ENCODE peak calls at places on chromosome 9, in eight cellular contexts. One of them, this sample, is unnamed.

GRCh38 chr9:125346351-125346750 is 84.7 kb downstream of the GAPVD1 start:
- ATAC-seq in left cardiac atrium: no peak
- ATAC-seq in activated CD8-positive, alpha-beta T cell treated with anti-CD3 and anti-CD28 coated beads, Interleukin-2, amount 10 ng/mL, durations not matched to agents 7 days and 5 days: no peak
- ATAC-seq in left ventricle myocardium superior: no peak
- ATAC-seq in HCT116: no peak
- ATAC-seq in right lobe of liver: no peak
- ATAC-seq in PC-3: no peak
- ATAC-seq in psoas muscle: no peak
- ATAC-seq in this sample: no peak

GRCh38 chr9:5839572-5839902 is 6.6 kb upstream of the ERMP1 start:
- ATAC-seq in left cardiac atrium: no peak
- ATAC-seq in activated CD8-positive, alpha-beta T cell treated with anti-CD3 and anti-CD28 coated beads, Interleukin-2, amount 10 ng/mL, durations not matched to agents 7 days and 5 days: no peak
- ATAC-seq in left ventricle myocardium superior: peak
- ATAC-seq in HCT116: peak
- ATAC-seq in right lobe of liver: peak
- ATAC-seq in PC-3: peak
- ATAC-seq in psoas muscle: peak
- ATAC-seq in this sample: no peak

GRCh38 chr9:137406876-137407589 is 15.9 kb downstream of the EXD3 start:
- ATAC-seq in left cardiac atrium: peak
- ATAC-seq in activated CD8-positive, alpha-beta T cell treated with anti-CD3 and anti-CD28 coated beads, Interleukin-2, amount 10 ng/mL, durations not matched to agents 7 days and 5 days: peak
- ATAC-seq in left ventricle myocardium superior: peak
- ATAC-seq in HCT116: peak
- ATAC-seq in right lobe of liver: peak
- ATAC-seq in PC-3: peak
- ATAC-seq in psoas muscle: peak
- ATAC-seq in this sample: peak

GRCh38 chr9:27599102-27599501 is 25.8 kb upstream of the C9orf72 start:
- ATAC-seq in left cardiac atrium: peak
- ATAC-seq in activated CD8-positive, alpha-beta T cell treated with anti-CD3 and anti-CD28 coated beads, Interleukin-2, amount 10 ng/mL, durations not matched to agents 7 days and 5 days: no peak
- ATAC-seq in left ventricle myocardium superior: peak
- ATAC-seq in HCT116: no peak
- ATAC-seq in right lobe of liver: peak
- ATAC-seq in PC-3: no peak
- ATAC-seq in psoas muscle: no peak
- ATAC-seq in this sample: no peak

GRCh38 chr9:97558701-97559101 is 57.2 kb downstream of the TMOD1 start:
- ATAC-seq in left cardiac atrium: no peak
- ATAC-seq in activated CD8-positive, alpha-beta T cell treated with anti-CD3 and anti-CD28 coated beads, Interleukin-2, amount 10 ng/mL, durations not matched to agents 7 days and 5 days: peak
- ATAC-seq in left ventricle myocardium superior: no peak
- ATAC-seq in HCT116: no peak
- ATAC-seq in right lobe of liver: no peak
- ATAC-seq in PC-3: no peak
- ATAC-seq in psoas muscle: peak
- ATAC-seq in this sample: peak

GRCh38 chr9:111644195-111644772 is 13.2 kb downstream of the DNAJC25 start:
- ATAC-seq in left cardiac atrium: no peak
- ATAC-seq in activated CD8-positive, alpha-beta T cell treated with anti-CD3 and anti-CD28 coated beads, Interleukin-2, amount 10 ng/mL, durations not matched to agents 7 days and 5 days: no peak
- ATAC-seq in left ventricle myocardium superior: no peak
- ATAC-seq in HCT116: no peak
- ATAC-seq in right lobe of liver: no peak
- ATAC-seq in PC-3: no peak
- ATAC-seq in psoas muscle: no peak
- ATAC-seq in this sample: no peak

GRCh38 chr9:36276840-36277239 is 18.6 kb upstream of the GNE start:
- ATAC-seq in left cardiac atrium: peak
- ATAC-seq in activated CD8-positive, alpha-beta T cell treated with anti-CD3 and anti-CD28 coated beads, Interleukin-2, amount 10 ng/mL, durations not matched to agents 7 days and 5 days: no peak
- ATAC-seq in left ventricle myocardium superior: peak
- ATAC-seq in HCT116: no peak
- ATAC-seq in right lobe of liver: peak
- ATAC-seq in PC-3: no peak
- ATAC-seq in psoas muscle: no peak
- ATAC-seq in this sample: no peak

GRCh38 chr9:94656190-94656589 is 16.9 kb upstream of the FBP1 start:
- ATAC-seq in left cardiac atrium: peak
- ATAC-seq in activated CD8-positive, alpha-beta T cell treated with anti-CD3 and anti-CD28 coated beads, Interleukin-2, amount 10 ng/mL, durations not matched to agents 7 days and 5 days: peak
- ATAC-seq in left ventricle myocardium superior: peak
- ATAC-seq in HCT116: no peak
- ATAC-seq in right lobe of liver: peak
- ATAC-seq in PC-3: no peak
- ATAC-seq in psoas muscle: peak
- ATAC-seq in this sample: peak

GRCh38 chr9:27280858-27281257 is 16.1 kb downstream of the EQTN start:
- ATAC-seq in left cardiac atrium: no peak
- ATAC-seq in activated CD8-positive, alpha-beta T cell treated with anti-CD3 and anti-CD28 coated beads, Interleukin-2, amount 10 ng/mL, durations not matched to agents 7 days and 5 days: no peak
- ATAC-seq in left ventricle myocardium superior: no peak
- ATAC-seq in HCT116: no peak
- ATAC-seq in right lobe of liver: peak
- ATAC-seq in PC-3: no peak
- ATAC-seq in psoas muscle: no peak
- ATAC-seq in this sample: no peak

GRCh38 chr9:116695441-116695840 is 8.3 kb downstream of the TRIM32 start:
- ATAC-seq in left cardiac atrium: peak
- ATAC-seq in activated CD8-positive, alpha-beta T cell treated with anti-CD3 and anti-CD28 coated beads, Interleukin-2, amount 10 ng/mL, durations not matched to agents 7 days and 5 days: no peak
- ATAC-seq in left ventricle myocardium superior: peak
- ATAC-seq in HCT116: no peak
- ATAC-seq in right lobe of liver: no peak
- ATAC-seq in PC-3: no peak
- ATAC-seq in psoas muscle: no peak
- ATAC-seq in this sample: no peak

GRCh38 chr9:72902268-72902667 is 50.6 kb downstream of the ALDH1A1 start:
- ATAC-seq in left cardiac atrium: no peak
- ATAC-seq in activated CD8-positive, alpha-beta T cell treated with anti-CD3 and anti-CD28 coated beads, Interleukin-2, amount 10 ng/mL, durations not matched to agents 7 days and 5 days: no peak
- ATAC-seq in left ventricle myocardium superior: no peak
- ATAC-seq in HCT116: no peak
- ATAC-seq in right lobe of liver: no peak
- ATAC-seq in PC-3: no peak
- ATAC-seq in psoas muscle: no peak
- ATAC-seq in this sample: no peak

GRCh38 chr9:21381752-21382339 is 3.4 kb downstream of the IFNA2 start:
- ATAC-seq in left cardiac atrium: no peak
- ATAC-seq in activated CD8-positive, alpha-beta T cell treated with anti-CD3 and anti-CD28 coated beads, Interleukin-2, amount 10 ng/mL, durations not matched to agents 7 days and 5 days: peak
- ATAC-seq in left ventricle myocardium superior: no peak
- ATAC-seq in HCT116: no peak
- ATAC-seq in right lobe of liver: peak
- ATAC-seq in PC-3: peak
- ATAC-seq in psoas muscle: no peak
- ATAC-seq in this sample: peak

GRCh38 chr9:69036799-69037198 is 1.2 kb downstream of the FXN start:
- ATAC-seq in left cardiac atrium: no peak
- ATAC-seq in activated CD8-positive, alpha-beta T cell treated with anti-CD3 and anti-CD28 coated beads, Interleukin-2, amount 10 ng/mL, durations not matched to agents 7 days and 5 days: no peak
- ATAC-seq in left ventricle myocardium superior: no peak
- ATAC-seq in HCT116: no peak
- ATAC-seq in right lobe of liver: peak
- ATAC-seq in PC-3: no peak
- ATAC-seq in psoas muscle: no peak
- ATAC-seq in this sample: no peak

GRCh38 chr9:98811051-98811650 is 3.7 kb downstream of the GALNT12 start:
- ATAC-seq in left cardiac atrium: peak
- ATAC-seq in activated CD8-positive, alpha-beta T cell treated with anti-CD3 and anti-CD28 coated beads, Interleukin-2, amount 10 ng/mL, durations not matched to agents 7 days and 5 days: no peak
- ATAC-seq in left ventricle myocardium superior: no peak
- ATAC-seq in HCT116: no peak
- ATAC-seq in right lobe of liver: no peak
- ATAC-seq in PC-3: peak
- ATAC-seq in psoas muscle: no peak
- ATAC-seq in this sample: peak

GRCh38 chr9:107782789-107783188 is 293.2 kb upstream of the KLF4 start:
- ATAC-seq in left cardiac atrium: no peak
- ATAC-seq in activated CD8-positive, alpha-beta T cell treated with anti-CD3 and anti-CD28 coated beads, Interleukin-2, amount 10 ng/mL, durations not matched to agents 7 days and 5 days: no peak
- ATAC-seq in left ventricle myocardium superior: no peak
- ATAC-seq in HCT116: no peak
- ATAC-seq in right lobe of liver: no peak
- ATAC-seq in PC-3: no peak
- ATAC-seq in psoas muscle: no peak
- ATAC-seq in this sample: no peak

This sample was measured in activated T-helper 17 cell treated with anti-CD3 and anti-CD28 coated beads, Interleukin-2, amount 50 U/mL, for 72 hours.